ENCODE peak calls at places on chromosomes 5 and 9, in eight cellular contexts. B is Calu3, D is D341Med, A is upper lobe of right lung, T is substantia nigra, Y is NCI-H1092, Q is psoas muscle, E is nephron progenitor cell. K is an unnamed sample.

GRCh38 chr9:80061940-80062339 is 490.2 kb downstream of the TLE4 start:
- DNase-seq in Y (no peak), A (no peak), D (no peak), B (no peak), E (no peak), T (no peak), Q (no peak), K (peak)

GRCh38 chr5:108315829-108316228 is 66.1 kb downstream of the FBXL17 start:
- DNase-seq in Q (no peak), Y (no peak), D (no peak), A (no peak), T (no peak), E (no peak), B (no peak), K (no peak)

GRCh38 chr5:97544279-97545077 is 361.4 kb upstream of the RIOK2 start:
- DNase-seq in D (no peak), Q (no peak), E (no peak), T (no peak), B (no peak), A (no peak), Y (no peak), K (no peak)

GRCh38 chr9:101836021-101836420 is 97.6 kb upstream of the GRIN3A start:
- DNase-seq in T (no peak), A (no peak), Q (no peak), B (no peak), Y (no peak), E (no peak), D (no peak), K (no peak)

GRCh38 chr9:3898371-3899218 is 372.8 kb upstream of the RFX3 start:
- DNase-seq in T (no peak), E (no peak), B (peak), D (no peak), Q (no peak), A (no peak), Y (no peak), K (peak)

GRCh38 chr5:134584662-134585061 is 48.0 kb downstream of the SAR1B start:
- DNase-seq in B (no peak), A (peak), T (no peak), E (no peak), Q (no peak), D (no peak), Y (no peak), K (no peak)

GRCh38 chr9:108351571-108351970 is 504.2 kb downstream of the ACTL7B start:
- DNase-seq in E (no peak), Q (no peak), A (no peak), T (no peak), D (no peak), B (peak), Y (no peak), K (no peak)

GRCh38 chr9:83429229-83429628 is 109.0 kb downstream of the FRMD3 start:
- DNase-seq in T (no peak), Y (no peak), Q (no peak), D (no peak), E (no peak), A (no peak), B (no peak), K (no peak)

GRCh38 chr9:137023583-137023991 is 4.5 kb downstream of the ABCA2 start:
- DNase-seq in A (no peak), B (no peak), Y (no peak), Q (no peak), E (no peak), T (peak), D (no peak), K (no peak)

GRCh38 chr5:16596541-16596940 is 20.3 kb downstream of the RETREG1 start:
- DNase-seq in A (no peak), T (peak), Y (no peak), D (no peak), B (no peak), E (no peak), Q (no peak), K (no peak)

GRCh38 chr9:83509372-83509771 is 28.8 kb downstream of the FRMD3 start:
- DNase-seq in T (no peak), B (no peak), D (no peak), A (no peak), Y (no peak), E (no peak), Q (no peak), K (peak)

GRCh38 chr5:69368458-69369368 is 607 bp downstream of the AK6 start:
- DNase-seq in B (peak), A (no peak), Y (no peak), T (no peak), E (peak), Q (no peak), D (peak), K (no peak)

GRCh38 chr5:94748212-94748611 is 129.7 kb downstream of the SLF1 start:
- DNase-seq in T (no peak), Y (no peak), B (no peak), Q (no peak), D (no peak), A (no peak), E (no peak), K (no peak)

GRCh38 chr9:128254855-128255759 is 20.7 kb downstream of the GOLGA2 start:
- DNase-seq in A (peak), E (peak), Y (peak), B (peak), Q (peak), D (peak), T (no peak), K (peak)

GRCh38 chr5:140039561-140039960 is 3.5 kb downstream of the NRG2 start:
- DNase-seq in T (no peak), D (no peak), Q (peak), E (no peak), A (no peak), Y (no peak), B (no peak), K (peak)

GRCh38 chr5:58056546-58056945 is 403.3 kb downstream of the PLK2 start:
- DNase-seq in D (no peak), B (no peak), T (no peak), Q (no peak), Y (no peak), A (no peak), E (no peak), K (peak)

GRCh38 chr9:114884787-114885452 is 45.5 kb downstream of the TNFSF8 start:
- DNase-seq in B (peak), T (no peak), E (no peak), Q (no peak), D (no peak), Y (no peak), A (no peak), K (no peak)

GRCh38 chr5:34655354-34655991 is 655 bp upstream of the RAI14 start:
- DNase-seq in Q (no peak), Y (no peak), D (peak), B (peak), E (peak), A (peak), T (no peak), K (peak)